ENCODE peak calls at places on chromosome 13, in eight cellular contexts. G is stimulated activated CD4-positive, alpha-beta T cell treated with anti-CD3 and anti-CD28 coated beads, Interleukin-2, amount 100 ng/mL, for 48 hours; C is Calu3; E is nephron progenitor cell; R is tibial artery; P is right cardiac atrium; Z is stimulated activated CD8-positive, alpha-beta memory T cell treated with anti-CD3 and anti-CD28 coated beads, Interleukin-2, amount 100 ng/mL, for 48 hours; O is IMR-90. L is an unnamed sample.

GRCh38 chr13:100382787-100383186 is 205.8 kb downstream of the GGACT start:
- DNase-seq in G (no peak), C (no peak), E (no peak), R (no peak), P (no peak), Z (no peak), O (peak; percentile 74), L (no peak)

GRCh38 chr13:94309997-94310842 is 169.3 kb downstream of the DCT start:
- DNase-seq in G (no peak), C (no peak), E (no peak), R (no peak), P (no peak), Z (no peak), O (peak; percentile 96), L (no peak)

GRCh38 chr13:37047846-37048245 is 11.6 kb downstream of the SUPT20H start:
- DNase-seq in G (no peak), C (no peak), E (no peak), R (no peak), P (no peak), Z (no peak), O (no peak), L (no peak)

GRCh38 chr13:36031490-36031889 is 99.7 kb downstream of the DCLK1 start:
- DNase-seq in G (no peak), C (no peak), E (no peak), R (no peak), P (no peak), Z (no peak), O (no peak), L (no peak)

GRCh38 chr13:102405499-102406079 is 3.7 kb upstream of the FGF14 start:
- DNase-seq in G (no peak), C (no peak), E (peak; percentile 54), R (no peak), P (no peak), Z (no peak), O (peak; percentile 12), L (no peak)

GRCh38 chr13:59677966-59678814 is 485.5 kb downstream of the DIAPH3 start:
- DNase-seq in G (no peak), C (no peak), E (no peak), R (no peak), P (no peak), Z (no peak), O (peak; percentile 72), L (no peak)

GRCh38 chr13:53783466-53783865 is 754.9 kb downstream of the OLFM4 start:
- DNase-seq in G (no peak), C (no peak), E (peak; percentile 2), R (no peak), P (no peak), Z (no peak), O (no peak), L (no peak)

GRCh38 chr13:91216928-91217700 is 130.4 kb upstream of the MIR17HG start:
- DNase-seq in G (no peak), C (no peak), E (peak; percentile 67), R (no peak), P (no peak), Z (no peak), O (no peak), L (no peak)

GRCh38 chr13:95155093-95155492 is 146.2 kb downstream of the ABCC4 start:
- DNase-seq in G (no peak), C (no peak), E (no peak), R (no peak), P (no peak), Z (no peak), O (no peak), L (no peak)

GRCh38 chr13:26525528-26525927 is 32.0 kb upstream of the WASF3 start:
- DNase-seq in G (no peak), C (no peak), E (no peak), R (no peak), P (no peak), Z (no peak), O (no peak), L (no peak)

GRCh38 chr13:82358284-82358683 is 1524.0 kb downstream of the SLITRK1 start:
- DNase-seq in G (no peak), C (no peak), E (no peak), R (no peak), P (no peak), Z (no peak), O (no peak), L (no peak)

GRCh38 chr13:95087746-95088305 is 213.4 kb downstream of the ABCC4 start:
- DNase-seq in G (no peak), C (no peak), E (no peak), R (no peak), P (no peak), Z (no peak), O (peak; percentile 63), L (no peak)

GRCh38 chr13:77460195-77460594 is 75.3 kb upstream of the SCEL start:
- DNase-seq in G (no peak), C (no peak), E (no peak), R (peak; percentile 81), P (peak; percentile 87), Z (no peak), O (no peak), L (no peak)

GRCh38 chr13:72849571-72849970 is 67.6 kb downstream of the PIBF1 start:
- DNase-seq in G (no peak), C (no peak), E (no peak), R (no peak), P (no peak), Z (no peak), O (peak; percentile 46), L (no peak)

GRCh38 chr13:112726018-112726767 is 36.4 kb downstream of the ATP11A start:
- DNase-seq in G (no peak), C (no peak), E (no peak), R (no peak), P (peak; percentile 41), Z (no peak), O (no peak), L (no peak)

GRCh38 chr13:55439450-55439849 is 1701.3 kb upstream of the PRR20A start:
- DNase-seq in G (no peak), C (no peak), E (no peak), R (no peak), P (no peak), Z (no peak), O (no peak), L (no peak)

GRCh38 chr13:106593131-106593530 is 25.2 kb upstream of the ARGLU1 start:
- DNase-seq in G (no peak), C (no peak), E (no peak), R (no peak), P (no peak), Z (no peak), O (no peak), L (no peak)

GRCh38 chr13:20446900-20447299 is 78.8 kb downstream of the CRYL1 start:
- DNase-seq in G (no peak), C (no peak), E (no peak), R (no peak), P (no peak), Z (no peak), O (no peak), L (no peak)

GRCh38 chr13:112442483-112443090 is 66.4 kb downstream of the SPACA7 start:
- DNase-seq in G (no peak), C (no peak), E (no peak), R (no peak), P (no peak), Z (no peak), O (peak; percentile 5), L (peak; percentile 81)

GRCh38 chr13:110216403-110217041 is 90.4 kb downstream of the COL4A1 start:
- DNase-seq in G (no peak), C (no peak), E (no peak), R (peak; percentile 84), P (no peak), Z (no peak), O (peak; percentile 78), L (no peak)

GRCh38 chr13:34672631-34673030 is 269.4 kb upstream of the NBEA start:
- DNase-seq in G (no peak), C (no peak), E (no peak), R (no peak), P (no peak), Z (no peak), O (no peak), L (no peak)

GRCh38 chr13:44449999-44450821 is 76.6 kb downstream of the SERP2 start:
- DNase-seq in G (no peak), C (peak; percentile 40), E (no peak), R (no peak), P (no peak), Z (no peak), O (no peak), L (no peak)

GRCh38 chr13:98033277-98034247 is 80.1 kb downstream of the IPO5 start:
- DNase-seq in G (no peak), C (peak; percentile 9), E (peak; percentile 36), R (no peak), P (no peak), Z (no peak), O (peak; percentile 44), L (no peak)

GRCh38 chr13:33250594-33250993 is 35.0 kb downstream of the STARD13 start:
- DNase-seq in G (no peak), C (no peak), E (no peak), R (no peak), P (no peak), Z (no peak), O (peak; percentile 50), L (no peak)

GRCh38 chr13:107099661-107100060 is 531.7 kb upstream of the ARGLU1 start:
- DNase-seq in G (no peak), C (no peak), E (no peak), R (no peak), P (no peak), Z (no peak), O (peak; percentile 93), L (no peak)

GRCh38 chr13:21694831-21695230 is 24.0 kb downstream of the FGF9 start:
- DNase-seq in G (no peak), C (no peak), E (no peak), R (no peak), P (peak; percentile 78), Z (no peak), O (no peak), L (no peak)

GRCh38 chr13:23617551-23618014 is 47.4 kb downstream of the TNFRSF19 start:
- DNase-seq in G (no peak), C (no peak), E (no peak), R (no peak), P (no peak), Z (no peak), O (peak; percentile 65), L (no peak)

L was measured in mesenteric fat pad.